ENCODE peak calls at places on chromosomes 1 and 21, in seven cellular contexts. X is RWPE1; S is nephron progenitor cell; V is CD4-positive, alpha-beta T cell; E is WERI-Rb-1; H is testis; R is AG09309. M is an unnamed sample.

GRCh38 chr1:31372961-31373896 is at the start of gene FABP3:
- DNase-seq in H (peak; percentile 93), X (peak; percentile 45), R (no peak), E (peak; percentile 78), S (peak; percentile 92), V (peak; percentile 36), M (peak; percentile 98)

GRCh38 chr1:151635479-151636072 is 23.7 kb downstream of the SNX27 start:
- DNase-seq in S (no peak), R (no peak), E (no peak), V (no peak), H (no peak), X (no peak), M (no peak)

GRCh38 chr1:70234733-70235132 is 13.6 kb downstream of the SRSF11 start:
- DNase-seq in R (no peak), E (no peak), S (no peak), V (no peak), H (no peak), X (peak; percentile 25), M (no peak)

GRCh38 chr1:155871390-155871789 is 12.0 kb downstream of the SYT11 start:
- DNase-seq in S (no peak), R (no peak), X (no peak), V (no peak), H (peak; percentile 89), E (no peak), M (no peak)

GRCh38 chr21:44083631-44084291 is 23.4 kb upstream of the PWP2 start:
- DNase-seq in H (peak; percentile 19), E (no peak), V (peak; percentile 67), S (no peak), X (no peak), R (no peak), M (no peak)

GRCh38 chr1:2946291-2946690 is 75.0 kb upstream of the ACTRT2 start:
- DNase-seq in S (no peak), E (no peak), H (no peak), R (no peak), V (no peak), X (no peak), M (no peak)

GRCh38 chr1:164765557-164765956 is 206.6 kb downstream of the PBX1 start:
- DNase-seq in R (peak; percentile 73), H (no peak), S (no peak), V (no peak), X (peak; percentile 31), E (no peak), M (no peak)

GRCh38 chr1:159992161-159992560 is 38.1 kb upstream of the SLAMF9 start:
- DNase-seq in S (no peak), R (no peak), H (no peak), X (no peak), E (peak; percentile 8), V (no peak), M (peak; percentile 61)

GRCh38 chr1:41687007-41687406 is 202.5 kb upstream of the EDN2 start:
- DNase-seq in H (no peak), S (no peak), V (no peak), R (no peak), E (no peak), X (no peak), M (no peak)

GRCh38 chr21:31366825-31367224 is 22.8 kb upstream of the TIAM1 start:
- DNase-seq in H (peak; percentile 13), E (no peak), X (peak; percentile 83), R (no peak), V (no peak), S (no peak), M (no peak)

DNA sequence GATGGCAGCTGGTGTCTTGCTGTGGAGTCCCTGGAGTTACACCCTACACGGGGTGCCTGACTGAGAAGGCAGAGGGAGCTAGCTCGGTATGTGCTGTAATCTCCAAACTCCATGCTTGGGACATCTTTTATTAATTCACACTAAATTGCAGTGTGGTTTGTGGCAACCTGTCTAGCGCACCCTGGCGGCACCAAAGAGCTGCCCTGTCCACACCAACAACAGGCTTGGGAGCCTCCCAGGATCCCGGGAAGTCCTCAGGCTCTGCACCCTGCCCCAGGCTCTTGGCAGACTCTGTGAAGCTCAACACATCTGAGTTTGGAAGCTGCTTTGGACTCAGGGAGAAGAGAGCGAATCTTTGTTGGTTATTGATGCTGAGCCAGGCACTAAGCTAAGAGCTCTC is 138.9 kb downstream of the IGSF21 start:
- DNase-seq in S (no peak), X (no peak), E (no peak), R (no peak), H (no peak), V (no peak), M (no peak)
- TF ChIP-seq CTCF in S (no peak), X (no peak), E (no peak), R (no peak), H (no peak), V (no peak), M (peak; percentile 55)

GRCh38 chr1:227895828-227896685 is 51.7 kb downstream of the WNT9A start:
- DNase-seq in E (peak; percentile 1), S (peak; percentile 28), R (no peak), V (peak; percentile 26), X (peak; percentile 64), H (peak; percentile 81), M (peak; percentile 77)
- TF ChIP-seq CTCF in E (no peak), S (no peak), R (no peak), V (no peak), X (no peak), H (no peak), M (peak; percentile 25)

DNA sequence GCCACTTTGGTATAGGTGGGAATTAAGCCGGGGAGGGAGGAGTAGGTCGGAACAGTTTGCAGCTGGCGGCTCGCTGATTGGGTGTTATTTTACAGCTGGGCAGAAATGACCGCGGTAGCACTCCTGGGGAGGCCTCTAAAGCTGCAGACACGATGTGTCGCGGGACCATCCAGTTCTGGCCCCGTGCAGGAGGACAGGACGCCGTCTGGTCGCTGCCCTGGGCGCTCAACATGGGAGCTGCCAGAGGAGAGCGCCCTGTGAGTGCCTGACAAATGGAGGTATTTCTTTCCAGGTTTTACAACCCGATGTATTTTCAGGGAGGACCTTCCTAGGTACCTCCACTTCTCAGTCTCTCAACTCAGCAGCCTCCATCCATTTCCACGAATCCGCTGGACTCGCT is 46.2 kb downstream of the CDC7 start:
- DNase-seq in X (no peak), E (peak; percentile 19), R (no peak), V (no peak), S (no peak), H (peak; percentile 20), M (no peak)
- TF ChIP-seq CTCF in X (no peak), E (peak; percentile 50), R (peak; percentile 7), V (no peak), S (no peak), H (no peak), M (no peak)

DNA sequence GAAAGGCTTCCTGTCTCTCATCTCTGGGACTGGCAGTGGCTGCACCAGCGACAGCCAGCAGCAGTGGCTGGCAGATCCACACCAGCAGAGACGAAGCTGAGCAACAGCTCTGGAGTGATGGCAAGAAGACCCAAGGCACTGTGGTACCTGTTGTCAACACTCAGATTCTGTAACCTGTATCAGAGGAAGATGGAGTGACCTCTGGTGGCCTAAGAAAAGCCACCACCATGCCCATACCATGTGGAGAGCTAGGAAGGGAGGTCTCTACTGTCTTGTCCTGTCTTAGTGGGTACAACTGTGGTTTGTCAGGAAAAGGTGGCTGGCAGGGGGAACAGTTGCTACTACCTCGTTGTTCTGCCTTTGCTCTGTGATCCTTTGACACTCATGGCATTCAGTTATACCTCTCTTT is 22.5 kb upstream of the RHBDL2 start:
- DNase-seq in E (peak; percentile 24), X (no peak), V (no peak), S (no peak), H (no peak), R (no peak), M (peak; percentile 63)
- TF ChIP-seq CTCF in E (peak; percentile 59), X (no peak), V (no peak), S (no peak), H (no peak), R (no peak), M (peak; percentile 66)

GRCh38 chr1:22141493-22141892 is 1.4 kb downstream of the WNT4 start:
- DNase-seq in V (no peak), E (no peak), H (no peak), R (no peak), S (no peak), X (no peak), M (no peak)

GRCh38 chr1:22142315-22143064 is 407 bp downstream of the WNT4 start:
- DNase-seq in H (no peak), R (no peak), V (no peak), X (peak; percentile 49), S (peak; percentile 54), E (peak; percentile 60), M (peak; percentile 80)

GRCh38 chr1:22141948-22142314 is 966 bp downstream of the WNT4 start:
- DNase-seq in V (no peak), S (peak; percentile 25), R (no peak), X (no peak), H (no peak), E (no peak), M (peak; percentile 75)

GRCh38 chr1:22143586-22144033 is 713 bp upstream of the WNT4 start:
- DNase-seq in R (no peak), E (no peak), S (no peak), X (no peak), V (no peak), H (no peak), M (peak; percentile 76)

DNA sequence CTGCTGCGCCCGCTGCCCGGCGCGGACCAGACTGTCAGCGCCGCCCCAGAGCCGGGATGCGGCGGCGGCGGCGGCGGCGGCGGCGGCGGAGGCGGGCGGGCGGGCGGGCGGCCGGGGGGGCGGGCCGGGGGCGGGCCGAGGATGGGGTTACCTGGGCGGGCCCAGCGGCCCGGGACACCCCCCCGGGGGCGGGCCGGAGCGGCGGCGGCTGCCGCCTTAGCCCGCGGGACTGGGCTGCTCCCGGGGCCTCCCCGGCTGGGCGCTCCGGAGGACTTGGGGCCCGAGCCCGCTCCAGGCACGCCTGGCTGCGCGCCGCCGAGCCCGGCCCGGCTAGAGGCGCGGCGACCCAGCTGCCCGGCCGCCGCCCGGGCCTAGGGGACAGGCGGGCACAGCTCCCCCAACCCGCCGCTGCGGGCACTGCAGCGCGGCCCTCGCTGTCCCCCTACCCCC is at the start of gene WNT4:
- DNase-seq in R (no peak), S (peak; percentile 68), E (no peak), H (no peak), X (peak; percentile 72), V (no peak), M (peak; percentile 82)
- TF ChIP-seq CTCF in R (no peak), S (no peak), E (peak; percentile 41), H (no peak), X (peak; percentile 35), V (no peak), M (peak; percentile 69)

DNA sequence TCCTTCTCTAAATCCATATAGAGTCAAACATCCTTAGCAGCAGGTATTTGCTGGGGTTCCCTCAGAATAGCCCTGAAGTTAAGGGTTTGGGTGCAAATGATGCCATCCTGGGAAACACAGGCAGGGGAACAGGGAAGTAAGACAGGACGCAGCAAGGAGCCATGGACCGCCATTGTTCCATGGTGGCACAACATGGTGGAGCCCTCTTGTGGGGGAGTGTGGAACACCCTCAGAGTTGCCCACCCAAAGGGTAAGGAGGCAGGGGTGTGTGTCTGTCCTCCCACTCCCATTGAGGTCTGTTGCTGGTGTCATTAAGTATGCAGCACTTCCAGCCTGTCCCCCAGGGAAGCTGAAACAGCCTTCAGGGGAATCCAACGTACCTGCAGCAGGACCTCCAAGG is 20.4 kb upstream of the RCAN1 start:
- DNase-seq in V (no peak), H (peak; percentile 16), X (no peak), S (no peak), E (peak; percentile 49), R (no peak), M (peak; percentile 77)
- TF ChIP-seq CTCF in V (no peak), H (no peak), X (no peak), S (no peak), E (peak; percentile 83), R (peak; percentile 32), M (peak; percentile 72)

GRCh38 chr1:77825356-77825709 is 45.9 kb downstream of the MIGA1 start:
- DNase-seq in E (no peak), H (peak; percentile 36), X (peak; percentile 74), S (no peak), R (peak; percentile 70), V (no peak), M (peak; percentile 52)
- TF ChIP-seq CTCF in E (peak; percentile 10), H (peak; percentile 8), X (peak; percentile 48), S (no peak), R (peak; percentile 34), V (no peak), M (peak; percentile 70)